ENCODE peak calls at places on chromosomes 1 and 21, in six cellular contexts. W is GM23248, A is HCT116, I is Karpas-422, Q is MM.1S, U is PC-3. F is an unnamed sample. For H3K9me2, the result is how much of the 10 kb centered on the place peaks cover.

GRCh38 chr1:185200889-185201288 is 43.9 kb downstream of the SWT1 start:
- DNase-seq in W (no peak), A (no peak), I (no peak), Q (no peak), U (no peak), F (no peak)

GRCh38 chr1:8423134-8423701 is 105.3 kb downstream of the SLC45A1 start:
- DNase-seq in W (peak), A (no peak), I (peak), Q (no peak), U (no peak), F (peak)

GRCh38 chr1:8472668-8473067 is 154.8 kb downstream of the SLC45A1 start:
- DNase-seq in W (no peak), A (no peak), I (peak), Q (peak), U (no peak), F (no peak)

GRCh38 chr1:201224671-201225400 is 34.2 kb downstream of the IGFN1 start:
- DNase-seq in W (peak), A (no peak), I (no peak), Q (no peak), U (no peak), F (no peak)

GRCh38 chr1:104195395-104195794 is 445.7 kb downstream of the AMY1C start:
- DNase-seq in W (peak), A (no peak), I (no peak), Q (no peak), U (peak), F (no peak)

GRCh38 chr1:214193691-214194090 is 87.3 kb upstream of the SMYD2 start:
- DNase-seq in W (no peak), A (no peak), I (no peak), Q (no peak), U (no peak), F (peak)

GRCh38 chr21:17270234-17270633 is 242.6 kb upstream of the CXADR start:
- DNase-seq in W (peak), A (no peak), I (peak), Q (peak), U (peak), F (peak)

GRCh38 chr1:241776911-241777310 is 71.1 kb upstream of the EXO1 start:
- DNase-seq in W (no peak), A (no peak), I (no peak), Q (no peak), U (no peak), F (no peak)

GRCh38 chr1:103461171-103462105 is 64.1 kb upstream of the RNPC3 start:
- DNase-seq in W (peak), A (peak), I (peak), Q (peak), U (peak), F (peak)

GRCh38 chr1:169207825-169208520 is 101.5 kb downstream of the ATP1B1 start:
- DNase-seq in W (peak), A (no peak), I (no peak), Q (no peak), U (no peak), F (no peak)

GRCh38 chr1:54583868-54584267 is 35.8 kb downstream of the ACOT11 start:
- DNase-seq in W (no peak), A (no peak), I (no peak), Q (no peak), U (no peak), F (no peak)

GRCh38 chr1:6657138-6657537 is 32.5 kb downstream of the THAP3 start:
- DNase-seq in W (no peak), A (no peak), I (no peak), Q (no peak), U (no peak), F (no peak)

GRCh38 chr21:44758141-44758561 is 43.5 kb downstream of the UBE2G2 start:
- DNase-seq in W (no peak), A (no peak), I (no peak), Q (no peak), U (no peak), F (no peak)

DNA sequence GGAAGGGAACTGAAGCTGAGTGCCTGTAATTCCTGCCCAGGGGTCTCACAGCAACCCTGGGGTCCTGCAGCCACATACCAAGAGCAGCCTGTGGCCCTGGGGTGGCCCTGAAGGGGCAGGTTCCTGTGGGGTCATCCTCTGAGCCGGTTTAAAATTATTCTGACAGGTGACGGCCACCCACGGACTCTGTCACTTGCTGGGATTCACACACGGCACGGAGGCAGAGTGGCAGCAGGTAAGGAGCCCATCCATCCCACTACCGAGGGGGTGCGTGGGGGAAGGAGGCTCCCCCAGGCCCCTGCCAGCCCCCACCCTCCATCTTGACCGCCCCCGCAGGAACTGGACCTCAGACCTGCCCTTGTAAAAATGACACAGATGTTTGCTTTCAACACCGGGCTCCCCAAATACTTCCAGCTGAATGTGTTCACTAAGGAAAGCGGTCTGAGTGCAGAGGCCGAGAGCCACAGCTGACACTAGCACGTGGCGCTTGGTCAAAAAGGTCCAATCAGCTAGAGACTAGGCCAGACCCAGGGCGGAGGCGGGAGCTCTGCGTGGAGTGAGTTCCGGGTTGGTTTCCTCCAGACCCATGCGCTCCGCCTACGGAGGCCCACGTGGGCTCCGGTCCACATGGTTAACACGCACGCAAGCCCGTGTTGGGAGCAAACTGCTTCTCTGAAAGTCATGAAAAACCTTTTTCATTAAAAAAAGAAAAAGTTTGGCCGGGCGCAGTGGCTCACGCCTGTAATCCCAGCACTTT is 10.0 kb downstream of the YBEY start:
- DNase-seq in W (peak), A (no peak), I (no peak), Q (no peak), U (no peak), F (no peak)
- H3K9ac ChIP-seq in W (peak), A (no peak), I (no peak), Q (no peak), U (no peak), F (no peak)

DNA sequence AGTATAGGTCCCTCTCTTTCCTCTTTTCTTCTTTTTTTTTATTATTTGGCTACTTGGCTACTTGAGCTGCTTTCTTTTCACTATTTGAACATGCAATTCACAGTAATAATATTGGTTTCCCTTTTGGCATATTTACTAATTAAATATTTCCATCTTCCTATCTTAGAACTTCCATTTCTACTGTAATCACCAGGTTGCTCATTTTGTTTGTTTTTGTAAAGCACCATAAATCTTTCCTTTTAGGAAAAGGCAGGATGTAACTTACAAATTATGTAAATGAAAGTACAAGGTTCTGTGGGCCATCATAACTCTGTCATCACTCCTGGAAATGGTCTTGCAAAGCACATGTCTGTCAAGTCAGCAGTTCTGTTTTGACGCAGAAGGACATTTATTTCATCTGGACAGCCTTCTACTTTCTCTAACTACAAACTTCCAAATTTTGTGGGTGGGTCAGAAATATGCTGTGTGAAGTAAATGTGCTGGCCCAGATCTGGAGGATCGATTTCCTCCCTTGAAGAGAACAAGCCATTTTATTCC is 71.7 kb upstream of the TNFSF18 start:
- DNase-seq in W (peak), A (no peak), I (no peak), Q (no peak), U (no peak), F (no peak)
- H3K9me2 ChIP-seq in W (under half), A (under half), I (under half), Q (under half), U (under half), F (under half)

GRCh38 chr21:45972353-45972715 is 9.2 kb upstream of the COL6A1 start:
- DNase-seq in W (peak), A (no peak), I (no peak), Q (no peak), U (no peak), F (peak)

GRCh38 chr21:45974073-45975016 is 7.2 kb upstream of the COL6A1 start:
- DNase-seq in W (peak), A (peak), I (no peak), Q (no peak), U (peak), F (peak)

GRCh38 chr21:45971487-45972352 is 9.8 kb upstream of the COL6A1 start:
- DNase-seq in W (peak), A (no peak), I (no peak), Q (no peak), U (no peak), F (peak)

GRCh38 chr21:45973475-45974072 is 8.0 kb upstream of the COL6A1 start:
- DNase-seq in W (peak), A (peak), I (peak), Q (peak), U (peak), F (peak)

DNA sequence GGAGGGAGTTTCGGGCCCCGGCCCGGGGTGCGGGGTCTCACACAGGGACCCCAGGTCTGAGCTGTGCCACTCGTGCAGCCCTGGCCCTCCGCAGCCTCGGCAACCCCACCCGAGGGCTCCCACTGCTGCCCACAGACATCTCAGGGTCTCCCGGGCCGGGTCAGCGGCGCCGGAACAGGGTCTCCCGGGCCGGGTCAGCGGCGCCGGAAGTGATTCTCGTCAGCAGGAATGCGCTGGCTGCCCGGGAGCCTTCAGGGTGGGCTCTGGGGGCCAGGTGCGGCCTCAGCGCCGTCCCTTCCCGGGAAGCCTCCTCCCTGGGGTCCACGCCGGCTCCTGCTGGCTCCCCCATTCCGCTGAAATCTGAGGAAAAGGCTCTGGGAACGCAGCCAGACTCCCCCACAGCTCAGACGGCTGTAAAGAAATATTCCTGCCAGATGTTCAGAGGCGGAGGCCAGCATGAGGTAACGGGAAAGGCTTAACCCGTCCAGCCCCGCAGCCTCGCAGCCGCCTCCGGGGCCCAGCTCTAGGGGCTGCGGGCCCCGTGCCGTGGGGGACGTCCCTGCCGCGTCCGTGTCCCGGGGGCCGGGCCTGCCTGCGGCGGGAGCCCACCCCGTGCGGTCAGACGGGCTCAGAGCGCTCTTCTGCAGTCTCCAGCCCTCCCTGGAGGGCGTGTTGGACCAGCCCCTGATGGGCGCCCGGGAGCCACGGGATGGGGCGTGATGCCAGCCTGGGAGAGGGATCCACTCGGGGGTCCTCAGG is 8.7 kb upstream of the COL6A1 start:
- DNase-seq in W (peak), A (no peak), I (no peak), Q (no peak), U (no peak), F (peak)
- H3K27ac ChIP-seq in W (peak), A (peak), I (no peak), Q (no peak), U (peak), F (peak)

GRCh38 chr21:20537162-20537561 is 461.0 kb upstream of the NCAM2 start:
- DNase-seq in W (no peak), A (no peak), I (no peak), Q (no peak), U (no peak), F (no peak)
- H3K9ac ChIP-seq in W (no peak), A (no peak), I (no peak), Q (no peak), U (no peak), F (no peak)

GRCh38 chr1:31812158-31812829 is 3.5 kb downstream of the SPOCD1 start:
- DNase-seq in W (no peak), A (no peak), I (no peak), Q (no peak), U (no peak), F (no peak)
- H3K9me2 ChIP-seq in W (under half), A (under half), I (under half), Q (under half), U (under half), F (under half)

F was measured in SK-N-SH.